ENCODE peak calls at places on chromosomes 13 and 19, in eight cellular contexts. One of them, this sample, is unnamed.

GRCh38 chr13:33489563-33489962 is 204.0 kb upstream of the STARD13 start:
- DNase-seq in astrocyte of the spinal cord: no peak
- DNase-seq in T-cell: no peak
- DNase-seq in stimulated activated CD8-positive, alpha-beta memory T cell treated with anti-CD3 and anti-CD28 coated beads, Interleukin-7, amount 100 ng/mL, for 1 hour: no peak
- DNase-seq in LoVo: no peak
- DNase-seq in fibroblast of pulmonary artery: no peak
- DNase-seq in SIG-M5: no peak
- DNase-seq in mucosa of descending colon: no peak
- DNase-seq in this sample: no peak

GRCh38 chr19:48618278-48618915 is 581 bp downstream of the RPL18 start:
- DNase-seq in T-cell: no peak
- DNase-seq in LoVo: no peak
- DNase-seq in astrocyte of the spinal cord: no peak
- DNase-seq in fibroblast of pulmonary artery: no peak
- DNase-seq in stimulated activated CD8-positive, alpha-beta memory T cell treated with anti-CD3 and anti-CD28 coated beads, Interleukin-7, amount 100 ng/mL, for 1 hour: no peak
- DNase-seq in mucosa of descending colon: peak
- DNase-seq in SIG-M5: no peak
- DNase-seq in this sample: no peak

GRCh38 chr19:55241143-55241934 is 12.8 kb upstream of the TMEM86B start:
- DNase-seq in mucosa of descending colon: peak
- DNase-seq in LoVo: no peak
- DNase-seq in T-cell: no peak
- DNase-seq in astrocyte of the spinal cord: no peak
- DNase-seq in stimulated activated CD8-positive, alpha-beta memory T cell treated with anti-CD3 and anti-CD28 coated beads, Interleukin-7, amount 100 ng/mL, for 1 hour: no peak
- DNase-seq in SIG-M5: no peak
- DNase-seq in fibroblast of pulmonary artery: no peak
- DNase-seq in this sample: no peak

GRCh38 chr13:76512676-76513277 is 373.4 kb downstream of the KCTD12 start:
- DNase-seq in SIG-M5: no peak
- DNase-seq in stimulated activated CD8-positive, alpha-beta memory T cell treated with anti-CD3 and anti-CD28 coated beads, Interleukin-7, amount 100 ng/mL, for 1 hour: no peak
- DNase-seq in LoVo: no peak
- DNase-seq in astrocyte of the spinal cord: peak
- DNase-seq in fibroblast of pulmonary artery: peak
- DNase-seq in T-cell: no peak
- DNase-seq in mucosa of descending colon: no peak
- DNase-seq in this sample: peak

GRCh38 chr19:55086730-55087541 is 11.3 kb downstream of the EPS8L1 start:
- DNase-seq in fibroblast of pulmonary artery: peak
- DNase-seq in LoVo: no peak
- DNase-seq in mucosa of descending colon: peak
- DNase-seq in stimulated activated CD8-positive, alpha-beta memory T cell treated with anti-CD3 and anti-CD28 coated beads, Interleukin-7, amount 100 ng/mL, for 1 hour: no peak
- DNase-seq in T-cell: no peak
- DNase-seq in SIG-M5: no peak
- DNase-seq in astrocyte of the spinal cord: peak
- DNase-seq in this sample: peak

GRCh38 chr13:77150651-77151050 is 123.7 kb upstream of the FBXL3 start:
- DNase-seq in fibroblast of pulmonary artery: no peak
- DNase-seq in T-cell: no peak
- DNase-seq in astrocyte of the spinal cord: no peak
- DNase-seq in stimulated activated CD8-positive, alpha-beta memory T cell treated with anti-CD3 and anti-CD28 coated beads, Interleukin-7, amount 100 ng/mL, for 1 hour: no peak
- DNase-seq in LoVo: no peak
- DNase-seq in SIG-M5: no peak
- DNase-seq in mucosa of descending colon: no peak
- DNase-seq in this sample: no peak

GRCh38 chr13:65264066-65264465 is 1966.1 kb downstream of the PCDH9 start:
- DNase-seq in fibroblast of pulmonary artery: no peak
- DNase-seq in SIG-M5: no peak
- DNase-seq in stimulated activated CD8-positive, alpha-beta memory T cell treated with anti-CD3 and anti-CD28 coated beads, Interleukin-7, amount 100 ng/mL, for 1 hour: no peak
- DNase-seq in mucosa of descending colon: no peak
- DNase-seq in T-cell: no peak
- DNase-seq in astrocyte of the spinal cord: no peak
- DNase-seq in LoVo: no peak
- DNase-seq in this sample: no peak

GRCh38 chr13:47190696-47191095 is 293.8 kb upstream of the HTR2A start:
- DNase-seq in LoVo: no peak
- DNase-seq in SIG-M5: no peak
- DNase-seq in mucosa of descending colon: no peak
- DNase-seq in stimulated activated CD8-positive, alpha-beta memory T cell treated with anti-CD3 and anti-CD28 coated beads, Interleukin-7, amount 100 ng/mL, for 1 hour: no peak
- DNase-seq in astrocyte of the spinal cord: peak
- DNase-seq in fibroblast of pulmonary artery: no peak
- DNase-seq in T-cell: no peak
- DNase-seq in this sample: no peak

GRCh38 chr13:28611654-28612131 is 47.2 kb upstream of the POMP start:
- DNase-seq in T-cell: no peak
- DNase-seq in stimulated activated CD8-positive, alpha-beta memory T cell treated with anti-CD3 and anti-CD28 coated beads, Interleukin-7, amount 100 ng/mL, for 1 hour: no peak
- DNase-seq in mucosa of descending colon: no peak
- DNase-seq in fibroblast of pulmonary artery: peak
- DNase-seq in astrocyte of the spinal cord: no peak
- DNase-seq in SIG-M5: no peak
- DNase-seq in LoVo: no peak
- DNase-seq in this sample: peak

GRCh38 chr13:31896427-31896826 is 135.1 kb upstream of the FRY start:
- DNase-seq in mucosa of descending colon: no peak
- DNase-seq in LoVo: no peak
- DNase-seq in T-cell: no peak
- DNase-seq in fibroblast of pulmonary artery: peak
- DNase-seq in SIG-M5: no peak
- DNase-seq in astrocyte of the spinal cord: peak
- DNase-seq in stimulated activated CD8-positive, alpha-beta memory T cell treated with anti-CD3 and anti-CD28 coated beads, Interleukin-7, amount 100 ng/mL, for 1 hour: no peak
- DNase-seq in this sample: peak

GRCh38 chr13:52862358-52863206 is 14.1 kb upstream of the PCDH8 start:
- DNase-seq in mucosa of descending colon: no peak
- DNase-seq in T-cell: no peak
- DNase-seq in astrocyte of the spinal cord: no peak
- DNase-seq in SIG-M5: no peak
- DNase-seq in stimulated activated CD8-positive, alpha-beta memory T cell treated with anti-CD3 and anti-CD28 coated beads, Interleukin-7, amount 100 ng/mL, for 1 hour: no peak
- DNase-seq in LoVo: peak
- DNase-seq in fibroblast of pulmonary artery: peak
- DNase-seq in this sample: no peak

GRCh38 chr13:113651511-113652403 is 6.2 kb downstream of the ATP4B start:
- DNase-seq in stimulated activated CD8-positive, alpha-beta memory T cell treated with anti-CD3 and anti-CD28 coated beads, Interleukin-7, amount 100 ng/mL, for 1 hour: no peak
- DNase-seq in LoVo: no peak
- DNase-seq in SIG-M5: no peak
- DNase-seq in T-cell: no peak
- DNase-seq in astrocyte of the spinal cord: no peak
- DNase-seq in mucosa of descending colon: peak
- DNase-seq in fibroblast of pulmonary artery: no peak
- DNase-seq in this sample: no peak

GRCh38 chr13:85377783-85378182 is 421.4 kb downstream of the SLITRK6 start:
- DNase-seq in T-cell: no peak
- DNase-seq in mucosa of descending colon: no peak
- DNase-seq in fibroblast of pulmonary artery: no peak
- DNase-seq in LoVo: no peak
- DNase-seq in stimulated activated CD8-positive, alpha-beta memory T cell treated with anti-CD3 and anti-CD28 coated beads, Interleukin-7, amount 100 ng/mL, for 1 hour: no peak
- DNase-seq in SIG-M5: no peak
- DNase-seq in astrocyte of the spinal cord: no peak
- DNase-seq in this sample: no peak

GRCh38 chr13:48317511-48317981 is 14.0 kb downstream of the RB1 start:
- DNase-seq in T-cell: no peak
- DNase-seq in LoVo: no peak
- DNase-seq in mucosa of descending colon: no peak
- DNase-seq in stimulated activated CD8-positive, alpha-beta memory T cell treated with anti-CD3 and anti-CD28 coated beads, Interleukin-7, amount 100 ng/mL, for 1 hour: no peak
- DNase-seq in fibroblast of pulmonary artery: no peak
- DNase-seq in SIG-M5: no peak
- DNase-seq in astrocyte of the spinal cord: no peak
- DNase-seq in this sample: no peak

GRCh38 chr13:36030670-36031331 is 100.4 kb downstream of the DCLK1 start:
- DNase-seq in fibroblast of pulmonary artery: peak
- DNase-seq in stimulated activated CD8-positive, alpha-beta memory T cell treated with anti-CD3 and anti-CD28 coated beads, Interleukin-7, amount 100 ng/mL, for 1 hour: no peak
- DNase-seq in LoVo: no peak
- DNase-seq in T-cell: no peak
- DNase-seq in astrocyte of the spinal cord: peak
- DNase-seq in SIG-M5: no peak
- DNase-seq in mucosa of descending colon: no peak
- DNase-seq in this sample: peak

GRCh38 chr19:14019100-14019499 is 8.8 kb upstream of the RLN3 start:
- DNase-seq in fibroblast of pulmonary artery: no peak
- DNase-seq in LoVo: no peak
- DNase-seq in mucosa of descending colon: peak
- DNase-seq in astrocyte of the spinal cord: no peak
- DNase-seq in T-cell: no peak
- DNase-seq in SIG-M5: no peak
- DNase-seq in stimulated activated CD8-positive, alpha-beta memory T cell treated with anti-CD3 and anti-CD28 coated beads, Interleukin-7, amount 100 ng/mL, for 1 hour: no peak
- DNase-seq in this sample: no peak

This sample was measured in cardiac fibroblast.